ENCODE peak calls at places on chromosomes 3 and 15, in nine cellular contexts. Z, D, J, P, S, T, A, Q and G are unnamed samples.

GRCh38 chr3:97612632-97613031 is 151.9 kb upstream of the ARL6 start:
- DNase-seq in Z (no peak), A (no peak), P (no peak), T (no peak), Q (no peak), S (no peak), D (no peak), J (no peak), G (no peak)

GRCh38 chr15:72509484-72509883 is 35.4 kb downstream of the ARIH1 start:
- DNase-seq in D (no peak), Q (no peak), T (no peak), P (no peak), Z (no peak), A (no peak), S (no peak), J (no peak), G (no peak)

GRCh38 chr3:123489400-123490004 is 40.6 kb upstream of the ADCY5 start:
- DNase-seq in T (no peak), Z (peak), A (peak), S (peak), P (peak), D (peak), J (peak), Q (no peak), G (peak)

GRCh38 chr15:38070778-38071177 is 136.3 kb downstream of the TMCO5A start:
- DNase-seq in Q (no peak), Z (no peak), P (no peak), S (no peak), J (no peak), D (no peak), T (no peak), A (no peak), G (no peak)

GRCh38 chr3:107882881-107883280 is 207.9 kb downstream of the CD47 start:
- DNase-seq in S (no peak), Z (no peak), Q (no peak), T (no peak), J (no peak), D (no peak), A (no peak), P (no peak), G (no peak)

GRCh38 chr15:101397521-101398003 is 91.9 kb downstream of the PCSK6 start:
- DNase-seq in A (no peak), Q (no peak), T (no peak), S (no peak), P (no peak), J (no peak), D (no peak), Z (no peak), G (no peak)

GRCh38 chr3:188082040-188082439 is 71.9 kb upstream of the LPP start:
- DNase-seq in J (no peak), P (no peak), Z (no peak), D (no peak), Q (no peak), S (no peak), A (no peak), T (no peak), G (no peak)

GRCh38 chr3:64484289-64484992 is 203.4 kb downstream of the ADAMTS9 start:
- DNase-seq in S (peak), P (peak), Z (peak), D (peak), A (peak), Q (no peak), T (peak), J (peak), G (peak)

GRCh38 chr3:9704343-9705322 is 1.0 kb downstream of the CPNE9 start:
- DNase-seq in Q (no peak), J (peak), D (no peak), Z (no peak), A (peak), S (peak), P (no peak), T (no peak), G (peak)

GRCh38 chr15:100598655-100599054 is 3.3 kb downstream of the LINS1 start:
- DNase-seq in S (no peak), P (no peak), Q (no peak), D (no peak), J (no peak), A (no peak), Z (peak), T (no peak), G (no peak)

GRCh38 chr3:111998661-111999641 is at the start of gene TAGLN3:
- DNase-seq in J (no peak), P (no peak), S (peak), Q (no peak), D (peak), Z (peak), A (no peak), T (no peak), G (peak)

GRCh38 chr15:64530472-64530871 is 70.1 kb downstream of the ZNF609 start:
- DNase-seq in S (no peak), D (no peak), T (no peak), Q (no peak), Z (no peak), J (no peak), P (no peak), A (no peak), G (no peak)

GRCh38 chr3:80190051-80190450 is 422.3 kb upstream of the ROBO1 start:
- DNase-seq in S (no peak), Q (peak), J (peak), T (no peak), Z (no peak), P (no peak), D (no peak), A (peak), G (no peak)

GRCh38 chr15:57994468-57995154 is 70.9 kb downstream of the ALDH1A2 start:
- DNase-seq in Q (no peak), P (no peak), S (no peak), T (no peak), D (no peak), Z (no peak), J (no peak), A (no peak), G (no peak)

GRCh38 chr15:92109485-92109884 is 256.0 kb downstream of the SLCO3A1 start:
- DNase-seq in P (no peak), T (no peak), Z (no peak), D (no peak), S (no peak), Q (no peak), J (no peak), A (no peak), G (no peak)

GRCh38 chr3:116905805-116906204 is 196.2 kb downstream of the TUSC7 start:
- DNase-seq in S (no peak), Z (no peak), T (no peak), D (no peak), P (no peak), Q (no peak), A (no peak), J (no peak), G (no peak)

GRCh38 chr3:43879166-43879565 is 188.4 kb downstream of the ABHD5 start:
- DNase-seq in T (no peak), S (no peak), J (no peak), A (peak), P (no peak), D (peak), Q (no peak), Z (peak), G (peak)

GRCh38 chr3:190225186-190225692 is 97.0 kb downstream of the CLDN1 start:
- DNase-seq in P (no peak), A (peak), J (peak), T (no peak), D (peak), Q (no peak), S (no peak), Z (peak), G (no peak)

GRCh38 chr3:178703268-178703975 is 167.2 kb downstream of the KCNMB2 start:
- DNase-seq in A (peak), J (peak), S (no peak), Q (no peak), P (no peak), Z (no peak), T (no peak), D (no peak), G (no peak)

GRCh38 chr3:43286115-43286885 is at the start of gene SNRK:
- DNase-seq in Z (peak), P (peak), D (peak), S (peak), J (peak), A (peak), Q (peak), T (peak), G (peak)

GRCh38 chr3:118736107-118736506 is 298.5 kb downstream of the IGSF11 start:
- DNase-seq in Z (no peak), D (no peak), T (no peak), S (no peak), Q (no peak), A (no peak), J (no peak), P (no peak), G (no peak)

GRCh38 chr15:55991841-55992768 is 1.3 kb downstream of the NEDD4 start:
- DNase-seq in S (no peak), P (no peak), Q (no peak), A (peak), Z (no peak), T (no peak), D (no peak), J (no peak), G (no peak)

GRCh38 chr3:108091498-108092259 is 848 bp upstream of the CD47 start:
- DNase-seq in S (no peak), D (no peak), T (no peak), Q (no peak), P (peak), A (no peak), Z (no peak), J (no peak), G (no peak)

GRCh38 chr15:78034495-78035191 is 42.9 kb downstream of the TBC1D2B start:
- DNase-seq in J (no peak), Q (no peak), Z (peak), S (no peak), P (peak), T (peak), D (no peak), A (no peak), G (no peak)

GRCh38 chr3:23236890-23237289 is 33.8 kb downstream of the UBE2E2 start:
- DNase-seq in D (no peak), T (no peak), J (no peak), Z (no peak), A (no peak), S (no peak), P (no peak), Q (no peak), G (no peak)

GRCh38 chr3:171284308-171285075 is 175.7 kb downstream of the TNIK start:
- DNase-seq in Q (no peak), S (no peak), J (peak), Z (peak), D (no peak), T (no peak), A (peak), P (no peak), G (no peak)

GRCh38 chr15:56568466-56569167 is 103.7 kb upstream of the MNS1 start:
- DNase-seq in T (no peak), J (no peak), A (no peak), D (no peak), Z (no peak), S (no peak), Q (no peak), P (no peak), G (no peak)

GRCh38 chr3:107416886-107417285 is 39.6 kb downstream of the CCDC54 start:
- DNase-seq in Z (no peak), A (peak), Q (no peak), D (no peak), S (no peak), J (no peak), P (no peak), T (no peak), G (no peak)

GRCh38 chr3:123090700-123091585 is 24.1 kb downstream of the PDIA5 start:
- DNase-seq in J (no peak), D (peak), S (peak), P (no peak), Q (no peak), T (no peak), Z (no peak), A (no peak), G (no peak)

GRCh38 chr3:193803288-193803687 is 210.3 kb downstream of the OPA1 start:
- DNase-seq in A (no peak), Q (no peak), D (peak), S (no peak), T (no peak), P (no peak), J (no peak), Z (no peak), G (no peak)

GRCh38 chr3:16897254-16897926 is 12.6 kb downstream of the PLCL2 start:
- DNase-seq in Z (peak), Q (no peak), D (no peak), S (no peak), P (no peak), A (no peak), J (no peak), T (no peak), G (no peak)

GRCh38 chr3:14771593-14772497 is 46.9 kb upstream of the FGD5 start:
- DNase-seq in S (no peak), Z (no peak), A (no peak), J (no peak), Q (no peak), D (no peak), P (no peak), T (no peak), G (no peak)